ENCODE peak calls at places on chromosomes 6 and 20, in ten cellular contexts. F, W, V, T, Z, I, B, C, U and S are unnamed samples.

GRCh38 chr6:6678811-6679210 is 90.3 kb downstream of the LY86 start:
- DNase-seq in C (no peak), T (no peak), Z (no peak), I (no peak), B (no peak), W (no peak), U (no peak), V (no peak), F (no peak), S (no peak)

GRCh38 chr6:215335-216034 is 76.8 kb upstream of the DUSP22 start:
- DNase-seq in Z (peak), T (no peak), U (no peak), W (no peak), I (no peak), B (peak), C (peak), F (peak), V (peak), S (no peak)

GRCh38 chr6:18277181-18278006 is 13.1 kb upstream of the DEK start:
- DNase-seq in B (no peak), C (no peak), V (peak), F (no peak), U (no peak), Z (no peak), W (no peak), I (no peak), T (no peak), S (no peak)

GRCh38 chr6:112180095-112180820 is 74.1 kb downstream of the LAMA4 start:
- DNase-seq in C (peak), I (peak), W (peak), V (peak), Z (peak), B (peak), T (peak), F (no peak), U (peak), S (peak)

GRCh38 chr6:100620085-100620484 is 155.4 kb upstream of the SIM1 start:
- DNase-seq in B (no peak), C (no peak), W (no peak), F (no peak), Z (peak), T (no peak), U (no peak), V (peak), I (no peak), S (no peak)

GRCh38 chr20:16391003-16391402 is 182.2 kb downstream of the KIF16B start:
- DNase-seq in V (no peak), B (no peak), T (no peak), Z (no peak), C (no peak), F (no peak), W (no peak), U (no peak), I (no peak), S (no peak)

GRCh38 chr20:16662462-16662861 is 67.4 kb upstream of the SNRPB2 start:
- DNase-seq in F (no peak), U (no peak), I (no peak), T (no peak), Z (no peak), B (no peak), C (no peak), V (no peak), W (no peak), S (no peak)

GRCh38 chr6:15475261-15475660 is 187.6 kb downstream of the DTNBP1 start:
- DNase-seq in U (peak), T (no peak), F (no peak), B (no peak), C (no peak), W (no peak), V (no peak), I (no peak), Z (no peak), S (no peak)

DNA sequence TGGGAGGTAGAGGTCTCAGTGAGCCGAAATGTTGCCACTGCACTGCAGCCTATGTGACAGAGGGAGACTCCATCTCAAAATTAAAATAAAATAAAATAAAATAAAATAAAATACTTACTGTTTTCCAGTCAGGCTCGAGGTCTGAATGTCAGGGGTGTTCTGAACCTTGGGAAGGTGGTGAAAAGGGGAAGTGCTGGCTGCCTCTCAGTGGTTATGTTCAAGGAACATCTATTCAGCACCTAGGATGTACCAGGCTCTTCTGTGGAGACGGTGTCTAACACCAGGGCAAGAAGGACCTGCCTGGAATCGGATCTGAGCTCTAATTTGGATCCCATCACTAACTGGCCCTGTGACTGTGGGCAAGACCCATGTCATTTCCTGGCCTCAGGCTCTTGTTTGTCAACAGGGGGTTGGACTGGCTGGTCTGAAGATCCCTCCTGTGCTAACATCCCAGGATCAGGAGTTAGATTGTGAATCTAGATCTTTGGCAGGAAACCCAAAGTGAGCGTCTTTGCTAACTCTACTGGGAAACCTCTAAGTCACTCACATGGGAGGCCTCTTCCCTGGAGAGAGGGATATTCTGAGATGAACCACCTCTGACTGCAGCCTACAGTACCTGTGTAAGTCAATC is 63.4 kb upstream of the SIRPG start:
- DNase-seq in C (no peak), B (no peak), I (no peak), V (no peak), W (no peak), T (no peak), F (no peak), U (no peak), Z (no peak), S (no peak)
- H3K27ac ChIP-seq in C (no peak), B (no peak), I (no peak), V (no peak), W (no peak), T (no peak), F (no peak), U (no peak), Z (no peak), S (no peak)

GRCh38 chr6:44228031-44228430 is 4.6 kb downstream of the SLC29A1 start:
- DNase-seq in C (no peak), T (no peak), W (no peak), B (no peak), F (no peak), Z (no peak), I (no peak), V (no peak), U (no peak), S (no peak)

GRCh38 chr6:44228836-44229235 is 5.4 kb downstream of the SLC29A1 start:
- DNase-seq in B (no peak), F (no peak), I (no peak), U (no peak), T (no peak), C (no peak), V (peak), W (no peak), Z (no peak), S (no peak)

GRCh38 chr6:44229376-44230033 is 6.1 kb downstream of the SLC29A1 start:
- DNase-seq in I (peak), T (no peak), F (no peak), B (no peak), U (no peak), Z (no peak), W (no peak), C (no peak), V (no peak), S (no peak)

GRCh38 chr6:44227138-44227770 is 3.9 kb downstream of the SLC29A1 start:
- DNase-seq in U (no peak), I (no peak), C (no peak), F (no peak), B (no peak), Z (no peak), W (no peak), V (no peak), T (no peak), S (no peak)

GRCh38 chr6:44228433-44228832 is 5.0 kb downstream of the SLC29A1 start:
- DNase-seq in I (no peak), B (no peak), C (no peak), U (no peak), Z (no peak), F (no peak), W (no peak), T (no peak), V (no peak), S (no peak)
- H3K4me3 ChIP-seq in I (no peak), B (no peak), C (no peak), U (no peak), Z (no peak), F (no peak), W (no peak), T (no peak), V (no peak), S (no peak)

DNA sequence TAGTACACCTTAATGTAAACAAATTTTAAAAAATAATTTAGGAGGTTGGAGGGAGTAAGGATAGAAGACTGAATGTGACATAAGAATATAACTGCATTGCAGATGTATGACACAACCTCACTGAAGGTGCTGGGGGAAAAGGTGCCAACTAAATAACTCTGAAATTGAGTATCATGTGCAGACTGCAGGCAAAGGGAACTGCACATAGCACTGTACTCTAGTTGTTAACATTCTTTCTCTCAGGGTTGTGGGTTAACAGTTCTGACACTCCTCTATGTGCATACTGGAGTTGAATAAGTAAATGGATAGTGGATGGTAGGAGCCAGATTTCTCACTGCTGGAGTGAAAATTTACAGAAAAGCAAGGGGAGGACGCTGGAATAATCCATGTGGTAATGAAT is 451.9 kb upstream of the CDH4 start:
- DNase-seq in V (no peak), U (no peak), F (no peak), Z (no peak), W (no peak), T (no peak), I (no peak), C (no peak), B (no peak), S (no peak)
- H3K27ac ChIP-seq in V (no peak), U (no peak), F (no peak), Z (no peak), W (no peak), T (no peak), I (no peak), C (no peak), B (no peak), S (no peak)

GRCh38 chr6:29791786-29792122 is 35.9 kb upstream of the HLA-G start:
- DNase-seq in C (no peak), W (no peak), I (no peak), V (peak), T (no peak), Z (no peak), U (no peak), F (no peak), B (no peak), S (no peak)
- H3K4me3 ChIP-seq in C (peak), W (no peak), I (peak), V (peak), T (peak), Z (no peak), U (no peak), F (peak), B (peak), S (peak)